ENCODE peak calls at places on chromosomes 6 and 20, in seven cellular contexts. R is breast epithelium, V is psoas muscle, P is omental fat pad, Y is nephron progenitor cell, J is choroid plexus epithelial cell, M is astrocyte of the spinal cord. X is an unnamed sample.

GRCh38 chr20:49219924-49220831 is 962 bp downstream of the DDX27 start:
- DNase-seq in R (no peak), V (no peak), P (no peak), Y (no peak), J (no peak), M (no peak), X (no peak)

GRCh38 chr6:127515794-127516675 is 3.1 kb downstream of the MTCL3 start:
- DNase-seq in R (no peak), V (peak), P (no peak), Y (peak), J (peak), M (peak), X (peak)

GRCh38 chr6:44030812-44031454 is 96.3 kb downstream of the MRPL14 start:
- DNase-seq in R (peak), V (no peak), P (no peak), Y (no peak), J (no peak), M (no peak), X (no peak)

GRCh38 chr6:34589633-34590139 is 33.6 kb upstream of the SPDEF start:
- DNase-seq in R (no peak), V (no peak), P (no peak), Y (no peak), J (no peak), M (no peak), X (no peak)

GRCh38 chr20:51176446-51176845 is 153.5 kb upstream of the KCNG1 start:
- DNase-seq in R (no peak), V (no peak), P (no peak), Y (no peak), J (no peak), M (no peak), X (no peak)

GRCh38 chr20:8005033-8005432 is 14.5 kb downstream of the TMX4 start:
- DNase-seq in R (no peak), V (no peak), P (no peak), Y (no peak), J (no peak), M (no peak), X (no peak)

GRCh38 chr6:34340906-34341480 is 51.5 kb downstream of the NUDT3 start:
- DNase-seq in R (no peak), V (no peak), P (no peak), Y (no peak), J (no peak), M (no peak), X (no peak)

GRCh38 chr6:144186817-144187625 is 36.7 kb downstream of the STX11 start:
- DNase-seq in R (no peak), V (no peak), P (no peak), Y (no peak), J (no peak), M (no peak), X (no peak)

GRCh38 chr20:21339499-21339898 is 36.4 kb downstream of the XRN2 start:
- DNase-seq in R (no peak), V (no peak), P (no peak), Y (no peak), J (peak), M (no peak), X (no peak)

GRCh38 chr6:113433506-113433991 is 423.6 kb upstream of the MARCKS start:
- DNase-seq in R (peak), V (peak), P (peak), Y (peak), J (peak), M (no peak), X (peak)

GRCh38 chr20:45350217-45350616 is 2.0 kb upstream of the SDC4 start:
- DNase-seq in R (no peak), V (no peak), P (no peak), Y (no peak), J (no peak), M (no peak), X (no peak)

GRCh38 chr6:68740828-68741500 is 105.9 kb downstream of the ADGRB3 start:
- DNase-seq in R (no peak), V (no peak), P (no peak), Y (no peak), J (no peak), M (no peak), X (no peak)

GRCh38 chr6:166488081-166488685 is 98.3 kb downstream of the RAMACL start:
- DNase-seq in R (no peak), V (peak), P (no peak), Y (no peak), J (peak), M (peak), X (no peak)

GRCh38 chr6:162409986-162410715 is 317.4 kb downstream of the PRKN start:
- DNase-seq in R (no peak), V (no peak), P (no peak), Y (no peak), J (peak), M (peak), X (no peak)

GRCh38 chr6:25961619-25962367 is 809 bp upstream of the TRIM38 start:
- DNase-seq in R (no peak), V (no peak), P (no peak), Y (no peak), J (no peak), M (no peak), X (no peak)
- TF ChIP-seq CTCF in R (no peak), V (no peak), P (no peak), Y (no peak), J (no peak), M (no peak), X (no peak)

DNA sequence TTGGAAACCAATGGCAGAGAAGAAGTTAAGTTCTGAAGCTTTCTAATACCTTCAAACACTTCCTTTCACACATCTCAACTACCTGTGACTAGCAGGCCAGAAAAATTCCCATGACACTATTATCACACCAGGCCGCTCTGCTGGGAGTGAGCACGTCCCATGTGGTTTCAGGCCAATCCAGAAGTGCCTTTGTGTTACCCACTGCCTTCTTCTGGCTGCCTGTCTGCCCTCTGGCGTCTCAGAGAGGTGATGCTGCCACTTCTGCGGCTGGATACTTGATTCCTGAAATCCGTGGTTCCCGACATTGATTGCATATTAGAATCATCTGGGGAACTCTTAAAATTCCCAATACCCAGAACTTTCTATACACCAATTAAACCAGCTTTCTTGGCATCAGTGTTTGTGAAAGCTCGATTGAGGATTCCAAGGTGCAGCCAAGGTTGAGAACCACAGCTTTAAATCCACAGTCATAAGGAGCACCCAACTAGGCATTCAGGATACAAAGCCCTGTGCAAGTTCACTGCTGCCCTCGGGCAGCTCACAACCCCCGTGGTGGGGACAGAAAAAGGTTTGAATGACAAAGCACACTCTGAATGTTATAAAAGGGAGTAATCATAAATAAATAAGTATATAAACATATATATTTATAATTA is 65.6 kb downstream of the STMND1 start:
- DNase-seq in R (no peak), V (peak), P (no peak), Y (peak), J (peak), M (peak), X (no peak)
- TF ChIP-seq CTCF in R (peak), V (peak), P (no peak), Y (peak), J (peak), M (peak), X (peak)

GRCh38 chr6:40586369-40586768 is 795 bp downstream of the LRFN2 start:
- DNase-seq in R (no peak), V (no peak), P (no peak), Y (peak), J (no peak), M (no peak), X (no peak)

GRCh38 chr6:40587240-40588069 is at the start of gene LRFN2:
- DNase-seq in R (peak), V (peak), P (no peak), Y (peak), J (peak), M (peak), X (peak)

GRCh38 chr6:40586800-40587201 is 363 bp downstream of the LRFN2 start:
- DNase-seq in R (no peak), V (no peak), P (no peak), Y (peak), J (no peak), M (no peak), X (no peak)

GRCh38 chr6:40588070-40588384 is 863 bp upstream of the LRFN2 start:
- DNase-seq in R (no peak), V (no peak), P (no peak), Y (no peak), J (no peak), M (no peak), X (no peak)

GRCh38 chr6:40588480-40588879 is 1.3 kb upstream of the LRFN2 start:
- DNase-seq in R (no peak), V (no peak), P (no peak), Y (no peak), J (no peak), M (no peak), X (no peak)
- TF ChIP-seq CTCF in R (no peak), V (no peak), P (no peak), Y (no peak), J (no peak), M (no peak), X (no peak)

GRCh38 chr6:82783587-82784253 is 281.9 kb downstream of the UBE3D start:
- DNase-seq in R (no peak), V (no peak), P (no peak), Y (peak), J (no peak), M (no peak), X (no peak)
- TF ChIP-seq CTCF in R (no peak), V (no peak), P (no peak), Y (peak), J (no peak), M (peak), X (no peak)

DNA sequence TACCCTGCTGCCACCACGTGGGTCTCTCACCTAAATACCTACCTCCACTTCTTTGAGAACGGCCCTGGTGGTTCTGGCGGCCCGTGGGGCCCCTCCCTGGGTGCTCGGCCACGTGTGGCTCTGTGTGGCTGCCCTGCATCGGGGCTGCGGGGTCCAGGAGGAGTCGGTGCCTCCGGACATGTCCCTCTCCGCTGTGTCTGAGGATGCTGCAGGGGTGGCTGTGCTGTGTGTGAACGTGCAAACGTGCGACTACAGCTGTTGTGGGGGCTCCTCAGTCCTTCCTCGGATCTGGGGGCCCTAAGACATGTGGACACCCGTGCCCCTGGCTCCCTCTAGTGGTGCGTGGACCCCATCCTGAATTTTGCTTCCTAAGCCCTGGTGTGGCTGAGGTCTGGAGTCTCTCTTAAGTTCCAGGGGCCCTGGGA is 691.8 kb downstream of the QKI start:
- DNase-seq in R (no peak), V (peak), P (no peak), Y (peak), J (peak), M (peak), X (no peak)
- TF ChIP-seq CTCF in R (no peak), V (peak), P (no peak), Y (peak), J (peak), M (peak), X (peak)

DNA sequence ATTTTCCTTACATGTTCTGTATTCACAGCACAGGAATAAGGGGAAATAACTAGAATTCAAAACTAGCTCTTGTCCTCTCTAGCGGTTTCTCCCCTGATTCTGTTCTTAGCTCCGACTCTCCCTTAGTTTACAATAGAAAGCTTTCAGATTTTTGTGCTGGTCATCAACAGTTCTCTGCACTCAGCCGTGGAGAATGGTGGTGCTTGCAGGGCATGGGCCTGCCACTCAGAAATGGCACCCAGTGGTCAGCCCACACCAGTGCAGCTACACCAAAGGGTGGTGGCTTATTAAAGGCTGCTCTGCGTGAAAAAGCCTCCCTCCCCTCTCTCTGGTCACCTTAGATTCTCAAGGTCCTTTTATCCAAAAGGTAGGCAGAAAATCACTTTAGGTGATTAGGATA is 123.5 kb downstream of the SASH1 start:
- DNase-seq in R (no peak), V (no peak), P (no peak), Y (no peak), J (no peak), M (no peak), X (no peak)
- TF ChIP-seq CTCF in R (no peak), V (no peak), P (no peak), Y (no peak), J (no peak), M (no peak), X (no peak)